ENCODE peak calls at places on chromosomes 2 and 18, in eight cellular contexts. One of them, this sample, is unnamed.

GRCh38 chr18:72692086-72692485 is 147.9 kb upstream of the CBLN2 start:
- DNase-seq in naive thymus-derived CD4-positive, alpha-beta T cell: no peak
- DNase-seq in fibroblast of lung: no peak
- DNase-seq in CD4-positive, alpha-beta T cell: no peak
- DNase-seq in mesenchymal stem cell: no peak
- DNase-seq in CD8-positive, alpha-beta T cell: no peak
- DNase-seq in HL-60: no peak
- DNase-seq in cardiac muscle cell: no peak
- DNase-seq in this sample: no peak

GRCh38 chr2:144159264-144159663 is 360.7 kb downstream of the ZEB2 start:
- DNase-seq in naive thymus-derived CD4-positive, alpha-beta T cell: no peak
- DNase-seq in fibroblast of lung: no peak
- DNase-seq in CD4-positive, alpha-beta T cell: no peak
- DNase-seq in mesenchymal stem cell: no peak
- DNase-seq in CD8-positive, alpha-beta T cell: no peak
- DNase-seq in HL-60: no peak
- DNase-seq in cardiac muscle cell: no peak
- DNase-seq in this sample: no peak

GRCh38 chr2:72770879-72771461 is 54.9 kb downstream of the EXOC6B start:
- DNase-seq in naive thymus-derived CD4-positive, alpha-beta T cell: peak; percentile 75
- DNase-seq in fibroblast of lung: peak; percentile 80
- DNase-seq in CD4-positive, alpha-beta T cell: peak; percentile 15
- DNase-seq in mesenchymal stem cell: peak; percentile 79
- DNase-seq in CD8-positive, alpha-beta T cell: peak; percentile 66
- DNase-seq in HL-60: peak; percentile 80
- DNase-seq in cardiac muscle cell: peak; percentile 83
- DNase-seq in this sample: no peak

GRCh38 chr2:9228088-9228751 is 21.6 kb downstream of the ASAP2 start:
- DNase-seq in naive thymus-derived CD4-positive, alpha-beta T cell: no peak
- DNase-seq in fibroblast of lung: peak; percentile 63
- DNase-seq in CD4-positive, alpha-beta T cell: no peak
- DNase-seq in mesenchymal stem cell: peak; percentile 60
- DNase-seq in CD8-positive, alpha-beta T cell: no peak
- DNase-seq in HL-60: no peak
- DNase-seq in cardiac muscle cell: peak; percentile 71
- DNase-seq in this sample: no peak

GRCh38 chr2:30165050-30165520 is 18.3 kb downstream of the YPEL5 start:
- DNase-seq in naive thymus-derived CD4-positive, alpha-beta T cell: peak; percentile 89
- DNase-seq in fibroblast of lung: peak; percentile 94
- DNase-seq in CD4-positive, alpha-beta T cell: no peak
- DNase-seq in mesenchymal stem cell: peak; percentile 93
- DNase-seq in CD8-positive, alpha-beta T cell: peak; percentile 52
- DNase-seq in HL-60: peak; percentile 89
- DNase-seq in cardiac muscle cell: peak; percentile 92
- DNase-seq in this sample: no peak

GRCh38 chr2:101296314-101296809 is 12.1 kb downstream of the RNF149 start:
- DNase-seq in naive thymus-derived CD4-positive, alpha-beta T cell: no peak
- DNase-seq in fibroblast of lung: no peak
- DNase-seq in CD4-positive, alpha-beta T cell: no peak
- DNase-seq in mesenchymal stem cell: no peak
- DNase-seq in CD8-positive, alpha-beta T cell: no peak
- DNase-seq in HL-60: no peak
- DNase-seq in cardiac muscle cell: no peak
- DNase-seq in this sample: no peak

GRCh38 chr18:56284319-56284718 is 354.1 kb downstream of the TXNL1 start:
- DNase-seq in naive thymus-derived CD4-positive, alpha-beta T cell: no peak
- DNase-seq in fibroblast of lung: peak; percentile 6
- DNase-seq in CD4-positive, alpha-beta T cell: no peak
- DNase-seq in mesenchymal stem cell: no peak
- DNase-seq in CD8-positive, alpha-beta T cell: no peak
- DNase-seq in HL-60: no peak
- DNase-seq in cardiac muscle cell: no peak
- DNase-seq in this sample: no peak

GRCh38 chr18:58104071-58104470 is 60.0 kb downstream of the NEDD4L start:
- DNase-seq in naive thymus-derived CD4-positive, alpha-beta T cell: no peak
- DNase-seq in fibroblast of lung: peak; percentile 30
- DNase-seq in CD4-positive, alpha-beta T cell: no peak
- DNase-seq in mesenchymal stem cell: no peak
- DNase-seq in CD8-positive, alpha-beta T cell: no peak
- DNase-seq in HL-60: peak; percentile 27
- DNase-seq in cardiac muscle cell: no peak
- DNase-seq in this sample: no peak

GRCh38 chr2:9710311-9710710 is 79.5 kb upstream of the YWHAQ start:
- DNase-seq in naive thymus-derived CD4-positive, alpha-beta T cell: no peak
- DNase-seq in fibroblast of lung: no peak
- DNase-seq in CD4-positive, alpha-beta T cell: no peak
- DNase-seq in mesenchymal stem cell: no peak
- DNase-seq in CD8-positive, alpha-beta T cell: no peak
- DNase-seq in HL-60: no peak
- DNase-seq in cardiac muscle cell: no peak
- DNase-seq in this sample: no peak

GRCh38 chr2:67522154-67522553 is 125.0 kb downstream of the ETAA1 start:
- DNase-seq in naive thymus-derived CD4-positive, alpha-beta T cell: no peak
- DNase-seq in fibroblast of lung: no peak
- DNase-seq in CD4-positive, alpha-beta T cell: no peak
- DNase-seq in mesenchymal stem cell: no peak
- DNase-seq in CD8-positive, alpha-beta T cell: no peak
- DNase-seq in HL-60: no peak
- DNase-seq in cardiac muscle cell: no peak
- DNase-seq in this sample: no peak

GRCh38 chr2:46066591-46066990 is 230.6 kb upstream of the EPAS1 start:
- DNase-seq in naive thymus-derived CD4-positive, alpha-beta T cell: no peak
- DNase-seq in fibroblast of lung: peak; percentile 36
- DNase-seq in CD4-positive, alpha-beta T cell: no peak
- DNase-seq in mesenchymal stem cell: peak; percentile 65
- DNase-seq in CD8-positive, alpha-beta T cell: no peak
- DNase-seq in HL-60: no peak
- DNase-seq in cardiac muscle cell: peak; percentile 61
- DNase-seq in this sample: no peak

GRCh38 chr2:191567229-191567628 is 110.7 kb upstream of the NABP1 start:
- DNase-seq in naive thymus-derived CD4-positive, alpha-beta T cell: no peak
- DNase-seq in fibroblast of lung: no peak
- DNase-seq in CD4-positive, alpha-beta T cell: no peak
- DNase-seq in mesenchymal stem cell: no peak
- DNase-seq in CD8-positive, alpha-beta T cell: no peak
- DNase-seq in HL-60: no peak
- DNase-seq in cardiac muscle cell: no peak
- DNase-seq in this sample: no peak
- H3K27ac ChIP-seq in naive thymus-derived CD4-positive, alpha-beta T cell: no peak overlapping the region
- H3K27ac ChIP-seq in fibroblast of lung: no peak overlapping the region
- H3K27ac ChIP-seq in CD4-positive, alpha-beta T cell: no peak overlapping the region
- H3K27ac ChIP-seq in mesenchymal stem cell: no peak overlapping the region
- H3K27ac ChIP-seq in CD8-positive, alpha-beta T cell: no peak overlapping the region
- H3K27ac ChIP-seq in HL-60: no peak overlapping the region
- H3K27ac ChIP-seq in cardiac muscle cell: no peak overlapping the region
- H3K27ac ChIP-seq in this sample: no peak overlapping the region

GRCh38 chr2:44136186-44136585 is 32.5 kb upstream of the PPM1B start:
- DNase-seq in naive thymus-derived CD4-positive, alpha-beta T cell: no peak
- DNase-seq in fibroblast of lung: peak; percentile 40
- DNase-seq in CD4-positive, alpha-beta T cell: no peak
- DNase-seq in mesenchymal stem cell: peak; percentile 48
- DNase-seq in CD8-positive, alpha-beta T cell: no peak
- DNase-seq in HL-60: no peak
- DNase-seq in cardiac muscle cell: peak; percentile 18
- DNase-seq in this sample: no peak

GRCh38 chr2:44135307-44135706 is 33.4 kb upstream of the PPM1B start:
- DNase-seq in naive thymus-derived CD4-positive, alpha-beta T cell: no peak
- DNase-seq in fibroblast of lung: no peak
- DNase-seq in CD4-positive, alpha-beta T cell: no peak
- DNase-seq in mesenchymal stem cell: no peak
- DNase-seq in CD8-positive, alpha-beta T cell: no peak
- DNase-seq in HL-60: no peak
- DNase-seq in cardiac muscle cell: no peak
- DNase-seq in this sample: no peak

GRCh38 chr2:44134848-44135247 is 33.8 kb upstream of the PPM1B start:
- DNase-seq in naive thymus-derived CD4-positive, alpha-beta T cell: no peak
- DNase-seq in fibroblast of lung: no peak
- DNase-seq in CD4-positive, alpha-beta T cell: no peak
- DNase-seq in mesenchymal stem cell: no peak
- DNase-seq in CD8-positive, alpha-beta T cell: no peak
- DNase-seq in HL-60: no peak
- DNase-seq in cardiac muscle cell: no peak
- DNase-seq in this sample: no peak

GRCh38 chr2:44137048-44137447 is 31.6 kb upstream of the PPM1B start:
- DNase-seq in naive thymus-derived CD4-positive, alpha-beta T cell: no peak
- DNase-seq in fibroblast of lung: no peak
- DNase-seq in CD4-positive, alpha-beta T cell: no peak
- DNase-seq in mesenchymal stem cell: no peak
- DNase-seq in CD8-positive, alpha-beta T cell: no peak
- DNase-seq in HL-60: no peak
- DNase-seq in cardiac muscle cell: no peak
- DNase-seq in this sample: no peak

DNA sequence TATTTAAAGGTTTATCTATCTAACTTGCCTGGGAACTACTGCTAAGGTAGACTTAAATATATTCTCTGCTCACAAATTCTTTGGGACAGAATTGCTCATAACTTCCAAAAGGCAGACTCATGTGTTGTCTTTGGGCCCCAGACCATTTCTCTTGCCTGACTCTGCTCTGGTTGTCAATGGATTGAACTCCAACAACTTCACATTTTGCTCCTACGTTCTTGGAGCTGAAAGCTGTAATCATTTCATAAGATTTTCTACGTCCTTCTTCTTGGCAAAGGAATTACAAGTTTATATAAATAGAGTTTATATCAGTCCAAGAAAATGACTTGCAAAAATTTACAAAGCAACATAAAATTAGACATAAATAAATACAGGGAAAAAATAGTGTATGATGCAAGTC is 32.9 kb upstream of the PPM1B start:
- DNase-seq in naive thymus-derived CD4-positive, alpha-beta T cell: no peak
- DNase-seq in fibroblast of lung: peak; percentile 66
- DNase-seq in CD4-positive, alpha-beta T cell: no peak
- DNase-seq in mesenchymal stem cell: peak; percentile 33
- DNase-seq in CD8-positive, alpha-beta T cell: no peak
- DNase-seq in HL-60: no peak
- DNase-seq in cardiac muscle cell: peak; percentile 21
- DNase-seq in this sample: no peak
- H3K27ac ChIP-seq in naive thymus-derived CD4-positive, alpha-beta T cell: no peak overlapping the region
- H3K27ac ChIP-seq in fibroblast of lung: peak overlapping the region; percentile 66
- H3K27ac ChIP-seq in CD4-positive, alpha-beta T cell: no peak overlapping the region
- H3K27ac ChIP-seq in mesenchymal stem cell: peak overlapping the region; percentile 57
- H3K27ac ChIP-seq in CD8-positive, alpha-beta T cell: no peak overlapping the region
- H3K27ac ChIP-seq in HL-60: no peak overlapping the region
- H3K27ac ChIP-seq in cardiac muscle cell: no peak overlapping the region
- H3K27ac ChIP-seq in this sample: no peak overlapping the region

GRCh38 chr2:217839073-217839749 is 163.6 kb downstream of the TNS1 start:
- DNase-seq in naive thymus-derived CD4-positive, alpha-beta T cell: no peak
- DNase-seq in fibroblast of lung: peak; percentile 12
- DNase-seq in CD4-positive, alpha-beta T cell: no peak
- DNase-seq in mesenchymal stem cell: no peak
- DNase-seq in CD8-positive, alpha-beta T cell: no peak
- DNase-seq in HL-60: no peak
- DNase-seq in cardiac muscle cell: no peak
- DNase-seq in this sample: no peak

GRCh38 chr2:217835931-217836881 is 166.6 kb downstream of the TNS1 start:
- DNase-seq in naive thymus-derived CD4-positive, alpha-beta T cell: no peak
- DNase-seq in fibroblast of lung: peak; percentile 92
- DNase-seq in CD4-positive, alpha-beta T cell: no peak
- DNase-seq in mesenchymal stem cell: peak; percentile 89
- DNase-seq in CD8-positive, alpha-beta T cell: no peak
- DNase-seq in HL-60: no peak
- DNase-seq in cardiac muscle cell: peak; percentile 98
- DNase-seq in this sample: no peak

GRCh38 chr2:217838409-217838831 is 164.4 kb downstream of the TNS1 start:
- DNase-seq in naive thymus-derived CD4-positive, alpha-beta T cell: no peak
- DNase-seq in fibroblast of lung: no peak
- DNase-seq in CD4-positive, alpha-beta T cell: no peak
- DNase-seq in mesenchymal stem cell: no peak
- DNase-seq in CD8-positive, alpha-beta T cell: no peak
- DNase-seq in HL-60: no peak
- DNase-seq in cardiac muscle cell: no peak
- DNase-seq in this sample: peak; percentile 90

GRCh38 chr2:217837001-217837491 is 165.7 kb downstream of the TNS1 start:
- DNase-seq in naive thymus-derived CD4-positive, alpha-beta T cell: no peak
- DNase-seq in fibroblast of lung: peak; percentile 62
- DNase-seq in CD4-positive, alpha-beta T cell: no peak
- DNase-seq in mesenchymal stem cell: no peak
- DNase-seq in CD8-positive, alpha-beta T cell: no peak
- DNase-seq in HL-60: no peak
- DNase-seq in cardiac muscle cell: peak; percentile 87
- DNase-seq in this sample: no peak

GRCh38 chr2:217837530-217837929 is 165.3 kb downstream of the TNS1 start:
- DNase-seq in naive thymus-derived CD4-positive, alpha-beta T cell: no peak
- DNase-seq in fibroblast of lung: no peak
- DNase-seq in CD4-positive, alpha-beta T cell: no peak
- DNase-seq in mesenchymal stem cell: no peak
- DNase-seq in CD8-positive, alpha-beta T cell: no peak
- DNase-seq in HL-60: no peak
- DNase-seq in cardiac muscle cell: no peak
- DNase-seq in this sample: no peak
- H3K27ac ChIP-seq in naive thymus-derived CD4-positive, alpha-beta T cell: no peak overlapping the region
- H3K27ac ChIP-seq in fibroblast of lung: peak overlapping the region; percentile 96
- H3K27ac ChIP-seq in CD4-positive, alpha-beta T cell: no peak overlapping the region
- H3K27ac ChIP-seq in mesenchymal stem cell: no peak overlapping the region
- H3K27ac ChIP-seq in CD8-positive, alpha-beta T cell: no peak overlapping the region
- H3K27ac ChIP-seq in HL-60: no peak overlapping the region
- H3K27ac ChIP-seq in cardiac muscle cell: no peak overlapping the region
- H3K27ac ChIP-seq in this sample: peak overlapping the region; percentile 82

GRCh38 chr18:49457616-49458015 is 2.8 kb downstream of the DYM start:
- DNase-seq in naive thymus-derived CD4-positive, alpha-beta T cell: no peak
- DNase-seq in fibroblast of lung: no peak
- DNase-seq in CD4-positive, alpha-beta T cell: no peak
- DNase-seq in mesenchymal stem cell: no peak
- DNase-seq in CD8-positive, alpha-beta T cell: no peak
- DNase-seq in HL-60: no peak
- DNase-seq in cardiac muscle cell: no peak
- DNase-seq in this sample: no peak

GRCh38 chr18:49460958-49461601 is 635 bp upstream of the DYM start:
- DNase-seq in naive thymus-derived CD4-positive, alpha-beta T cell: no peak
- DNase-seq in fibroblast of lung: no peak
- DNase-seq in CD4-positive, alpha-beta T cell: no peak
- DNase-seq in mesenchymal stem cell: no peak
- DNase-seq in CD8-positive, alpha-beta T cell: no peak
- DNase-seq in HL-60: no peak
- DNase-seq in cardiac muscle cell: peak; percentile 74
- DNase-seq in this sample: no peak

GRCh38 chr18:49461602-49461977 is 1.1 kb upstream of the DYM start:
- DNase-seq in naive thymus-derived CD4-positive, alpha-beta T cell: no peak
- DNase-seq in fibroblast of lung: no peak
- DNase-seq in CD4-positive, alpha-beta T cell: no peak
- DNase-seq in mesenchymal stem cell: no peak
- DNase-seq in CD8-positive, alpha-beta T cell: no peak
- DNase-seq in HL-60: no peak
- DNase-seq in cardiac muscle cell: no peak
- DNase-seq in this sample: no peak

GRCh38 chr18:49459404-49460171 is 857 bp downstream of the DYM start:
- DNase-seq in naive thymus-derived CD4-positive, alpha-beta T cell: no peak
- DNase-seq in fibroblast of lung: no peak
- DNase-seq in CD4-positive, alpha-beta T cell: peak; percentile 9
- DNase-seq in mesenchymal stem cell: peak; percentile 30
- DNase-seq in CD8-positive, alpha-beta T cell: peak; percentile 25
- DNase-seq in HL-60: peak; percentile 40
- DNase-seq in cardiac muscle cell: peak; percentile 29
- DNase-seq in this sample: no peak

DNA sequence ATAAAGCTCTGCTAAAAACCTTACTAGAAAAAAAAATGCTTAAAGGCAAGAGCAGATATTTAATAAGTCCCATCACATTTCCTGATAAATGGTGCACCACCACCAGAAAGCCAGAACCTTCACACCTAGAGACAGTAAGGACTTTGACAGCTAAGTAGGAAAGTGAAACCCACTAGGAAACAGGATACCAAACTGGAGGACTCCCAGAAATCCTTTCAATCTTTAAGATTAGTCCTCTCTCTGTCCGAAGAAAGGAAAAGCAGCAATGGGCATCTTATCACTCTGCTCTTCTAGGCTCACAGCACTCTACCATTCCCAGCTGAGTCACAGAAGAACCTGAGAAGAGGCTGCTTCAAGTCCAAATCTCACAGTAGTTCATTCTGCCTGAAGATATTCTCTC is 3.7 kb downstream of the DYM start:
- DNase-seq in naive thymus-derived CD4-positive, alpha-beta T cell: no peak
- DNase-seq in fibroblast of lung: no peak
- DNase-seq in CD4-positive, alpha-beta T cell: no peak
- DNase-seq in mesenchymal stem cell: peak; percentile 29
- DNase-seq in CD8-positive, alpha-beta T cell: no peak
- DNase-seq in HL-60: no peak
- DNase-seq in cardiac muscle cell: peak; percentile 62
- DNase-seq in this sample: no peak
- H3K27ac ChIP-seq in naive thymus-derived CD4-positive, alpha-beta T cell: no peak overlapping the region
- H3K27ac ChIP-seq in fibroblast of lung: no peak overlapping the region
- H3K27ac ChIP-seq in CD4-positive, alpha-beta T cell: no peak overlapping the region
- H3K27ac ChIP-seq in mesenchymal stem cell: no peak overlapping the region
- H3K27ac ChIP-seq in CD8-positive, alpha-beta T cell: no peak overlapping the region
- H3K27ac ChIP-seq in HL-60: no peak overlapping the region
- H3K27ac ChIP-seq in cardiac muscle cell: no peak overlapping the region
- H3K27ac ChIP-seq in this sample: no peak overlapping the region